ENCODE peak calls at places on chromosome 4, in seven cellular contexts. N is psoas muscle; A is IMR-90; Q is H9; G is CD4-positive, alpha-beta T cell; F is sigmoid colon; W is OCI-LY7. O is an unnamed sample.

GRCh38 chr4:159366966-159367365 is 264.1 kb downstream of the RAPGEF2 start:
- DNase-seq in G (no peak), Q (no peak), W (no peak), A (no peak), F (no peak), N (no peak), O (no peak)

GRCh38 chr4:120561648-120562047 is 360.9 kb downstream of the PRDM5 start:
- DNase-seq in G (no peak), Q (peak; percentile 78), A (no peak), F (no peak), N (no peak), W (no peak), O (no peak)

GRCh38 chr4:30537462-30537861 is 182.7 kb upstream of the PCDH7 start:
- DNase-seq in W (no peak), G (no peak), Q (no peak), A (peak; percentile 80), F (no peak), N (no peak), O (no peak)

GRCh38 chr4:98938386-98938785 is 9.5 kb upstream of the EIF4E start:
- DNase-seq in N (no peak), G (no peak), W (no peak), Q (no peak), F (no peak), A (peak; percentile 62), O (no peak)

GRCh38 chr4:55278316-55278715 is 67.7 kb upstream of the SRD5A3 start:
- DNase-seq in G (no peak), A (no peak), W (no peak), N (no peak), F (no peak), Q (no peak), O (no peak)

GRCh38 chr4:8524595-8525382 is 55.4 kb upstream of the GPR78 start:
- DNase-seq in A (no peak), W (no peak), Q (no peak), F (no peak), G (no peak), N (peak; percentile 15), O (no peak)

GRCh38 chr4:106210021-106210420 is 106.0 kb downstream of the TBCK start:
- DNase-seq in W (no peak), G (no peak), A (no peak), F (no peak), Q (no peak), N (no peak), O (no peak)

GRCh38 chr4:65495439-65495838 is 174.8 kb downstream of the EPHA5 start:
- DNase-seq in A (no peak), Q (no peak), N (no peak), F (no peak), W (no peak), G (no peak), O (no peak)

GRCh38 chr4:10635096-10635495 is 49.5 kb downstream of the CLNK start:
- DNase-seq in F (no peak), W (no peak), Q (no peak), N (no peak), A (no peak), G (no peak), O (no peak)

GRCh38 chr4:111650553-111651183 is 494.6 kb upstream of the FAM241A start:
- DNase-seq in W (no peak), Q (no peak), F (no peak), G (no peak), A (no peak), N (no peak), O (no peak)

GRCh38 chr4:115355329-115355728 is 241.9 kb upstream of the NDST4 start:
- DNase-seq in F (no peak), G (no peak), A (no peak), Q (no peak), W (no peak), N (peak; percentile 39), O (no peak)

GRCh38 chr4:72984351-72984750 is 85.2 kb downstream of the COX18 start:
- DNase-seq in A (no peak), Q (no peak), N (no peak), W (no peak), G (no peak), F (no peak), O (no peak)

GRCh38 chr4:1983053-1983845 is 25.5 kb downstream of the NELFA start:
- DNase-seq in A (no peak), G (no peak), N (no peak), Q (no peak), W (no peak), F (no peak), O (no peak)

GRCh38 chr4:8192748-8193738 is 6.0 kb upstream of the SH3TC1 start:
- DNase-seq in A (peak; percentile 28), N (peak; percentile 79), G (no peak), Q (no peak), W (peak; percentile 70), F (no peak), O (no peak)

GRCh38 chr4:77187231-77187630 is 30.2 kb downstream of the CCNG2 start:
- DNase-seq in A (no peak), G (no peak), F (no peak), Q (no peak), W (no peak), N (no peak), O (no peak)

GRCh38 chr4:29708473-29708872 is 1011.7 kb upstream of the PCDH7 start:
- DNase-seq in N (no peak), A (peak; percentile 88), F (no peak), W (no peak), Q (no peak), G (no peak), O (peak; percentile 40)

GRCh38 chr4:116229420-116229819 is 856.0 kb downstream of the TRAM1L1 start:
- DNase-seq in Q (no peak), N (no peak), A (no peak), G (no peak), F (no peak), W (no peak), O (no peak)

GRCh38 chr4:15002659-15003440 is 569 bp downstream of the CPEB2 start:
- DNase-seq in A (peak; percentile 87), F (peak; percentile 94), G (peak; percentile 72), Q (peak; percentile 63), N (peak; percentile 89), W (peak; percentile 81), O (no peak)

GRCh38 chr4:152106113-152106763 is 345.4 kb upstream of the GATB start:
- DNase-seq in G (no peak), W (no peak), F (peak; percentile 81), A (peak; percentile 97), N (peak; percentile 74), Q (no peak), O (peak; percentile 52)

GRCh38 chr4:38832206-38832605 is 24.4 kb downstream of the TLR6 start:
- DNase-seq in F (no peak), G (no peak), W (no peak), N (no peak), Q (no peak), A (no peak), O (no peak)
- H3K27ac ChIP-seq in F (no peak overlapping the region), G (no peak overlapping the region), W (no peak overlapping the region), N (no peak overlapping the region), Q (no peak overlapping the region), A (peak overlapping the region; percentile 90), O (no peak overlapping the region)

GRCh38 chr4:123308667-123309066 is 87.9 kb upstream of the SPRY1 start:
- DNase-seq in W (no peak), G (no peak), N (no peak), A (no peak), F (no peak), Q (no peak), O (no peak)

GRCh38 chr4:123315617-123316016 is 81.0 kb upstream of the SPRY1 start:
- DNase-seq in G (no peak), A (no peak), F (no peak), Q (no peak), W (no peak), N (no peak), O (no peak)

GRCh38 chr4:123317211-123317610 is 79.4 kb upstream of the SPRY1 start:
- DNase-seq in Q (no peak), N (no peak), W (no peak), G (no peak), A (no peak), F (no peak), O (no peak)

DNA sequence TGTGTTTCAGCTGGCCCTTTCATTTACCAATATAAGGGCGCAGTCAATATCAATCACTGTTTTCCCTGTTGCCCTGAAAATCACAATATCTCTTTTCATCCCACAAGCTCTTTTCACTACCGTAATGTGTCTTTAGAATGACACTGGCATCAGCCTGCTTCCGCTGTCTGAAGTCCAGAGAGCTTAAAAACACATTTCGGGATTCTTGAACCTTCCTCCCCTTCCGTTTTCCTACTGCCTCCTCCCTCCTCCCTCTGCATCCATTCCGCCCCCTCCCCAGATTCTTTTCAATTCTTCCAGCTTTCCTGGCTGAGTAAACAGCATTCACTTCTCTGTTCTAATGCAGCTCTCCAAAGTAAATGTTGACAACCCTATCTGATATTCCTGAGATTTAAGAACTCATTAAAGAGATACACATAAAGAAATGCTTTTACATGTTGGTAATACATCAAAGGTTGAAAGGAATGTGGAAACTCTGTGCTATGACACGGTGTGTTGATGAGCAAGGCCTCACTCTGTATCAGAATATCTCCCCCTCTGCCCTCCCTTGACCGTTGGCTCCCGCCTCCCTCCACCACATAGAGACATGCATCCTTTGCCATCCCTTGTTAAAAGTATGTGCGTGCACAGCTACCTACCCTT is 83.5 kb upstream of the SPRY1 start:
- DNase-seq in A (no peak), G (no peak), W (no peak), N (no peak), Q (no peak), F (no peak), O (no peak)
- H3K27ac ChIP-seq in A (no peak overlapping the region), G (no peak overlapping the region), W (no peak overlapping the region), N (no peak overlapping the region), Q (no peak overlapping the region), F (no peak overlapping the region), O (no peak overlapping the region)

GRCh38 chr4:4968161-4968757 is 51.0 kb downstream of the CYTL1 start:
- DNase-seq in W (no peak), F (no peak), N (no peak), G (no peak), A (no peak), Q (no peak), O (no peak)

GRCh38 chr4:4961936-4962335 is 57.3 kb downstream of the CYTL1 start:
- DNase-seq in Q (no peak), G (no peak), W (no peak), F (no peak), A (no peak), N (no peak), O (no peak)

GRCh38 chr4:4960574-4960973 is 58.7 kb downstream of the CYTL1 start:
- DNase-seq in G (no peak), F (no peak), A (no peak), Q (no peak), N (no peak), W (no peak), O (no peak)

GRCh38 chr4:4962928-4963327 is 56.3 kb downstream of the CYTL1 start:
- DNase-seq in F (no peak), N (no peak), W (no peak), G (no peak), Q (no peak), A (no peak), O (no peak)
- H3K27ac ChIP-seq in F (no peak overlapping the region), N (no peak overlapping the region), W (no peak overlapping the region), G (no peak overlapping the region), Q (no peak overlapping the region), A (no peak overlapping the region), O (no peak overlapping the region)

DNA sequence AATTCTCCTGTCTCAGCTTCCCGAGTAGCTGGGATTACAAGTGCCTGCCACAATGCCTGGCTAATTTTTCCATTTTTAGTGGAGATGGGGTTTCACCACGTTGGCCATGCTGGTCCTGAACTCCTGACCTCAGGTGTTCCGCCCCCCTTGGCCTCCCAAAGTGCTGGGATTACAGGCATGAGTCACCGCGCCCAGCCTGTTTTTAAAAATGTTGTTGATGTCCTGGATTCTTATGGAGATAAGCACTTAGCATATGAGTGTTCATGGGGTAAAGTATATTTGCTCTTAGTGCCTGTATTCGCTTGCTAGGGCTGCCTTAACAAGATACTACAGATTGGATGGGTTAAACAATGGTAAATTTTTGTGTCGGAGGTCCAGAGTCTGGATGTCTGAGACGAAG is 91.7 kb downstream of the CEP44 start:
- DNase-seq in A (no peak), G (no peak), Q (no peak), F (no peak), W (no peak), N (no peak), O (no peak)
- H3K27ac ChIP-seq in A (no peak overlapping the region), G (no peak overlapping the region), Q (no peak overlapping the region), F (no peak overlapping the region), W (no peak overlapping the region), N (no peak overlapping the region), O (no peak overlapping the region)

O was measured in SK-N-MC.